ENCODE peak calls at places on chromosomes 6 and 20, in four cellular contexts. X is HepG2, S is HCT116, G is K562. B is an unnamed sample.

GRCh38 chr6:55433446-55434130 is 106.3 kb downstream of the GFRAL start:
- DNase-seq in X (no peak), S (no peak), G (no peak), B (no peak)

GRCh38 chr6:11210386-11211138 is 21.9 kb downstream of the NEDD9 start:
- DNase-seq in X (no peak), S (no peak), G (no peak), B (no peak)

GRCh38 chr20:52746190-52746589 is 226.0 kb upstream of the TSHZ2 start:
- DNase-seq in X (no peak), S (no peak), G (no peak), B (no peak)

GRCh38 chr6:15947436-15947835 is 181.4 kb upstream of the MYLIP start:
- DNase-seq in X (no peak), S (no peak), G (no peak), B (no peak)

GRCh38 chr20:62143118-62143975 is at the start of the genes PSMA7 and SS18L1:
- DNase-seq in X (peak; percentile 84), S (peak; percentile 50), G (peak; percentile 92), B (no peak)

GRCh38 chr20:48180637-48181036 is 395.4 kb upstream of the SULF2 start:
- DNase-seq in X (peak; percentile 68), S (no peak), G (no peak), B (no peak)

GRCh38 chr6:8888468-8888867 is 453.1 kb upstream of the SLC35B3 start:
- DNase-seq in X (peak; percentile 16), S (peak; percentile 12), G (no peak), B (no peak)

GRCh38 chr20:17343631-17344447 is 117.0 kb downstream of the PCSK2 start:
- DNase-seq in X (no peak), S (no peak), G (no peak), B (no peak)

GRCh38 chr6:143804835-143805239 is 38.3 kb upstream of the LTV1 start:
- DNase-seq in X (no peak), S (no peak), G (peak; percentile 68), B (no peak)

GRCh38 chr6:111230351-111231077 is 143.2 kb downstream of the SLC16A10 start:
- DNase-seq in X (no peak), S (no peak), G (no peak), B (no peak)

GRCh38 chr6:30568245-30568644 is 3.0 kb upstream of the ABCF1 start:
- DNase-seq in X (no peak), S (no peak), G (peak; percentile 46), B (no peak)

GRCh38 chr6:166614589-166614988 is 12.5 kb downstream of the RPS6KA2 start:
- DNase-seq in X (no peak), S (no peak), G (no peak), B (no peak)

GRCh38 chr6:72322778-72323177 is 299.1 kb upstream of the KCNQ5 start:
- DNase-seq in X (no peak), S (no peak), G (no peak), B (no peak)

GRCh38 chr20:35709269-35709668 is 10.1 kb downstream of the ROMO1 start:
- DNase-seq in X (no peak), S (no peak), G (no peak), B (no peak)

GRCh38 chr6:62891065-62891647 is 320.1 kb upstream of the FKBP1C start:
- DNase-seq in X (peak; percentile 24), S (no peak), G (no peak), B (no peak)

GRCh38 chr6:13006578-13007300 is 290.2 kb downstream of the PHACTR1 start:
- DNase-seq in X (no peak), S (no peak), G (peak; percentile 49), B (no peak)

GRCh38 chr6:82123632-82124031 is 123.9 kb downstream of the IBTK start:
- DNase-seq in X (no peak), S (no peak), G (no peak), B (no peak)

GRCh38 chr6:81831274-81831673 is 78.8 kb upstream of the TENT5A start:
- DNase-seq in X (peak; percentile 77), S (no peak), G (no peak), B (no peak)

GRCh38 chr6:134123666-134124208 is 71.3 kb upstream of the SLC2A12 start:
- DNase-seq in X (peak; percentile 53), S (peak; percentile 94), G (no peak), B (peak; percentile 65)

GRCh38 chr20:9177278-9177677 is 108.4 kb downstream of the PLCB4 start:
- DNase-seq in X (no peak), S (no peak), G (no peak), B (no peak)

GRCh38 chr6:13795041-13795748 is 19.2 kb downstream of the MCUR1 start:
- DNase-seq in X (peak; percentile 73), S (peak; percentile 46), G (peak; percentile 75), B (peak; percentile 71)

GRCh38 chr6:114342086-114342825 is 567 bp downstream of the HS3ST5 start:
- DNase-seq in X (no peak), S (no peak), G (no peak), B (no peak)

GRCh38 chr20:57581202-57582028 is 20.5 kb downstream of the PCK1 start:
- DNase-seq in X (no peak), S (no peak), G (no peak), B (no peak)

GRCh38 chr6:64553414-64553813 is 917.8 kb downstream of the PHF3 start:
- DNase-seq in X (no peak), S (no peak), G (no peak), B (no peak)
- TF ChIP-seq TCF7L2 in X (no peak), S (no peak), G (no peak), B (no peak)

GRCh38 chr6:150719099-150719767 is 119.5 kb downstream of the PLEKHG1 start:
- DNase-seq in X (no peak), S (no peak), G (no peak), B (no peak)
- TF ChIP-seq TCF7L2 in X (no peak), S (no peak), G (no peak), B (no peak)

DNA sequence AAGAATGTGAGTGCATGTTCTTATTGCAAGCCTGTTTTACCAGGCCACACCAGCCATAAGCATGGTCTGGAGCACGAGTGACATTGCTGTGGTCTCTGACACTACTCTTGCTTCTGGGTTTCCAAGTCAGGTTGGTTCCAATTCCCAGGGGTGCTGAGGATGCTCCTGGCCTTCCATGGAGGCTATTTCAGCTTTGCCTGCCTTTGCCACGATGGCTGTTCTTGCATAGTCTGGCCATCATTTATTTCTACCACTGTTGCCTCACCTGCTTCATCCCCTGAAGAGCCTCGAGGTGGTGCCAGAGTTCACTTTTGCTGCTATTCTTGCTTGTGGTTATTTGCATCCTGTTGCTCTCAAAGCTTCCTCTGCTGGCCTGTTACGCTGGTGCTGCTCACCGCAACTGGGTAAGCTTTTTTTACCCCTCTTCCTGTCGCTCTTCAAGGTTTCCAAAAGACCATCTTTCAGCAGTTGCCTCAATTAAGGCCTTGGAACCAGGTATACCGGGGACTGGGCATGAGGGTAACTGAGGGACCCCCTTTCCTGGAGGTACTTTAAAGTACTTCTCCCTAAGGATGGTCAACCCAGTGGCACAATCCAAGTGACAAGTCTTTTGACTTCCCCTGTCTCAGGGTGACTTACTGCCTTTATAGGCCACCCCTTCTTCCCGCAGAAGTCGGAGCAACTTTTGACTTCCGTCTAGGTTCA is 64.5 kb downstream of the AKAP7 start:
- DNase-seq in X (peak; percentile 63), S (peak; percentile 12), G (peak; percentile 11), B (peak; percentile 24)
- TF ChIP-seq TCF7L2 in X (no peak), S (no peak), G (no peak), B (no peak)

GRCh38 chr6:33896391-33897192 is 92.8 kb upstream of the MLN start:
- DNase-seq in X (no peak), S (no peak), G (peak; percentile 49), B (no peak)

GRCh38 chr6:33897193-33897479 is 93.3 kb upstream of the MLN start:
- DNase-seq in X (no peak), S (no peak), G (no peak), B (no peak)

GRCh38 chr6:33895988-33896387 is 92.2 kb upstream of the MLN start:
- DNase-seq in X (no peak), S (no peak), G (no peak), B (no peak)

GRCh38 chr6:33894438-33894837 is 90.6 kb upstream of the MLN start:
- DNase-seq in X (no peak), S (no peak), G (no peak), B (no peak)

DNA sequence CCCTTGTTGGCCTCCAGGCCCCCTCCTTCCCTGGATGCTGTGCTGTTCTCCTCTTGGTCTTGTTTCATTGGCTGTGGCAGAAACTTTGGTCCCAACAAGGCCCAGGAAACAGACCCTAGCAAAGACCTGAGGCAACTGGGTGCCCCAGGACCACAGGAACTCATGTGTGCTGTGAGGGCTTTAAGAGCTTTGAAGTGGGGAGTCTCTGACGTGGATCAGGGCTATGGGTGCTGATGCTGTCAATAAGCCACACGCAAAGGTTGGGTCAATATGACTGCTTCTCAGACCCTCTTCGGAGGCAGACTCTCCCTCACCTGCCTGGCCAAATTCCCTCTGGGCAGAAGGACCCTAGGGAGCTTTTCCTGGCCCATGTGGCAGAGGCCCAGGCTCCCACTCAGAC is 91.5 kb upstream of the MLN start:
- DNase-seq in X (no peak), S (no peak), G (no peak), B (no peak)
- TF ChIP-seq TCF7L2 in X (no peak), S (no peak), G (no peak), B (no peak)

GRCh38 chr6:119247504-119247903 is 102.1 kb downstream of the MAN1A1 start:
- DNase-seq in X (no peak), S (no peak), G (no peak), B (no peak)

GRCh38 chr6:119243657-119244056 is 105.9 kb downstream of the MAN1A1 start:
- DNase-seq in X (no peak), S (no peak), G (no peak), B (no peak)

GRCh38 chr6:119249319-119249718 is 100.2 kb downstream of the MAN1A1 start:
- DNase-seq in X (no peak), S (no peak), G (no peak), B (no peak)
- TF ChIP-seq TCF7L2 in X (no peak), S (no peak), G (no peak), B (no peak)